ENCODE peak calls at places on chromosomes 3 and 15, in ten cellular contexts. R is retinal pigment epithelial cell, X is osteocyte, G is cardiac fibroblast, N is Caco-2, B is left ventricle myocardium inferior, V is PC-9, A is A673, O is H9, Z is body of pancreas. Y is an unnamed sample.

GRCh38 chr3:47848599-47849117 is 45.7 kb downstream of the DHX30 start:
- DNase-seq in G (no peak), B (no peak), X (no peak), R (no peak), A (no peak), Z (no peak), V (no peak), N (no peak), O (no peak), Y (no peak)

GRCh38 chr3:46848271-46849097 is 14.8 kb downstream of the MYL3 start:
- DNase-seq in Z (peak; percentile 10), V (peak; percentile 23), R (no peak), X (no peak), N (no peak), A (peak; percentile 12), B (peak; percentile 61), G (peak; percentile 96), O (peak; percentile 86), Y (no peak)

GRCh38 chr3:17075907-17076306 is 191.2 kb downstream of the PLCL2 start:
- DNase-seq in O (no peak), R (no peak), B (no peak), A (no peak), N (no peak), X (no peak), Z (no peak), G (no peak), V (no peak), Y (no peak)

GRCh38 chr3:65573548-65574116 is 465.1 kb downstream of the MAGI1 start:
- DNase-seq in A (no peak), R (no peak), V (no peak), G (no peak), B (no peak), X (no peak), N (no peak), O (no peak), Z (no peak), Y (no peak)

GRCh38 chr3:127566801-127567200 is 23.7 kb downstream of the TPRA1 start:
- DNase-seq in N (no peak), Z (no peak), X (no peak), R (no peak), B (no peak), V (no peak), O (no peak), G (no peak), A (peak; percentile 90), Y (no peak)

GRCh38 chr3:148030975-148031374 is 621.8 kb downstream of the ZIC1 start:
- DNase-seq in N (no peak), O (no peak), R (no peak), A (peak; percentile 23), V (no peak), X (no peak), Z (no peak), B (no peak), G (no peak), Y (no peak)

GRCh38 chr15:80636675-80637074 is 58.4 kb upstream of the ABHD17C start:
- DNase-seq in A (no peak), Z (no peak), G (no peak), V (no peak), R (no peak), N (no peak), B (no peak), X (peak; percentile 34), O (peak; percentile 53), Y (no peak)

GRCh38 chr15:63805993-63806980 is 27.5 kb downstream of the HERC1 start:
- DNase-seq in R (no peak), V (no peak), B (no peak), X (no peak), O (no peak), G (no peak), A (peak; percentile 54), Z (no peak), N (no peak), Y (no peak)

GRCh38 chr3:100210777-100211145 is 50.0 kb upstream of the TBC1D23 start:
- DNase-seq in B (no peak), X (no peak), Z (peak; percentile 9), A (peak; percentile 78), N (no peak), V (no peak), O (peak; percentile 56), R (no peak), G (peak; percentile 92), Y (no peak)

GRCh38 chr3:100075163-100075562 is 39.1 kb downstream of the FILIP1L start:
- DNase-seq in G (no peak), A (no peak), B (no peak), Z (no peak), R (no peak), N (no peak), V (no peak), X (no peak), O (no peak), Y (no peak)

DNA sequence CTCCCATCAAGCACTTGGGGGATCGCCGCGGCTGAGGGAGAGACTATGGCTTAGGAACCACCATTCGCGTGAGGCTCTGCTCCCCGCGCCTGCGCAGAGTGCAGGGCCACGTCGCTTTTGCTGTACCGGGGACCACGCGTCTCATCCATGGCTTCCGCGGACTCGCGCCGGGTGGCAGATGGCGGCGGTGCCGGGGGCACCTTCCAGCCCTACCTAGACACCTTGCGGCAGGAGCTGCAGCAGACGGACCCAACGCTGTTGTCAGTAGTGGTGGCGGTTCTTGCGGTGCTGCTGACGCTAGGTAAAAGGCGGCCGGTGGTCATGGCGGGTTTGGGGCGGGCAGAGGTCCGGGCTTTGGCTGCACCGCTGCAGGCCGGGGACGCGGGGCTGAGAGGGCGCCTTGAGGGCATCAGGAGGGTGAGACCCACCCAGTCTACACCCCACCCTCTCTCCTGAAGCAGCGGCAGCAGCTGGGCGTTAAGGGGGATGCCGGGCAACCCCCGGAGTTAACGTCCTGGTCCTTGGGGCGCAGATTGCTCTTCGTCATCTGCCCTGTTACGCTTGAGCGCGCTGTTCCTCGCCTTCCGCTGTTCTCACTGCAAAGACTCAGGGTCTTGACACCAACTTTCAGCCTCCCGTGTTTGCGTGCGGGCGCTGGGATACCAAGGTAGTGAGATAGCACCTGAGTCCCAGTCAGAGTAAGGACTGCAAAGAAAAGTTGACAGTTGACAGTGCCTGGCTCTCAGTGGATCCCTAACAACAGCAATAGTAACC is at the start of gene SRPRB:
- DNase-seq in G (peak; percentile 94), O (peak; percentile 94), N (peak; percentile 95), V (peak; percentile 92), A (peak; percentile 96), Z (peak; percentile 97), B (peak; percentile 95), X (peak; percentile 97), R (peak; percentile 60), Y (peak; percentile 82)
- TF ChIP-seq CTCF in G (no peak), O (no peak), N (no peak), V (no peak), A (no peak), Z (no peak), B (no peak), X (no peak), R (no peak), Y (no peak)

GRCh38 chr15:74123131-74123429 is 7.3 kb upstream of the ISLR2 start:
- DNase-seq in B (no peak), O (peak; percentile 80), G (no peak), N (no peak), X (no peak), A (peak; percentile 52), R (no peak), Z (no peak), V (no peak), Y (no peak)
- TF ChIP-seq CTCF in B (no peak), O (peak; percentile 39), G (no peak), N (no peak), X (no peak), A (no peak), R (no peak), Z (no peak), V (no peak), Y (no peak)

GRCh38 chr3:98984024-98984423 is 82.5 kb upstream of the DCBLD2 start:
- DNase-seq in A (no peak), X (no peak), Z (no peak), V (no peak), N (no peak), B (no peak), G (no peak), O (no peak), R (no peak), Y (no peak)

GRCh38 chr3:98985406-98985805 is 83.9 kb upstream of the DCBLD2 start:
- DNase-seq in R (peak; percentile 39), O (no peak), N (no peak), V (no peak), G (peak; percentile 61), B (no peak), Z (no peak), A (no peak), X (no peak), Y (no peak)

GRCh38 chr3:98990657-98991056 is 89.2 kb upstream of the DCBLD2 start:
- DNase-seq in G (no peak), X (no peak), A (no peak), Z (no peak), N (no peak), R (no peak), O (no peak), V (no peak), B (no peak), Y (no peak)

GRCh38 chr3:98982336-98982735 is 80.8 kb upstream of the DCBLD2 start:
- DNase-seq in Z (no peak), O (no peak), G (no peak), X (no peak), N (no peak), A (no peak), V (no peak), B (no peak), R (no peak), Y (no peak)

GRCh38 chr3:98986073-98986472 is 84.6 kb upstream of the DCBLD2 start:
- DNase-seq in R (peak; percentile 99), B (no peak), A (peak; percentile 29), N (peak; percentile 65), G (peak; percentile 82), V (peak; percentile 16), Z (no peak), X (no peak), O (peak; percentile 39), Y (no peak)
- TF ChIP-seq CTCF in R (no peak), B (no peak), A (no peak), N (no peak), G (no peak), V (no peak), Z (no peak), X (no peak), O (no peak), Y (no peak)

GRCh38 chr3:57939776-57940175 is 68.4 kb upstream of the FLNB start:
- DNase-seq in V (no peak), N (no peak), A (no peak), Z (no peak), B (no peak), G (no peak), O (no peak), X (peak; percentile 40), R (no peak), Y (no peak)
- TF ChIP-seq CTCF in V (no peak), N (no peak), A (no peak), Z (no peak), B (no peak), G (no peak), O (no peak), X (no peak), R (no peak), Y (no peak)

GRCh38 chr15:82139823-82140268 is 94.0 kb upstream of the MEX3B start:
- DNase-seq in V (no peak), G (peak; percentile 74), N (no peak), O (no peak), B (no peak), Z (no peak), X (no peak), R (no peak), A (peak; percentile 75), Y (no peak)
- TF ChIP-seq CTCF in V (peak; percentile 69), G (peak; percentile 75), N (peak; percentile 43), O (peak; percentile 79), B (peak; percentile 74), Z (peak; percentile 60), X (peak; percentile 81), R (peak; percentile 77), A (peak; percentile 76), Y (no peak)

GRCh38 chr15:98823012-98823458 is 174.7 kb downstream of the IGF1R start:
- DNase-seq in G (peak; percentile 36), V (no peak), X (no peak), R (peak; percentile 39), A (peak; percentile 28), O (peak; percentile 83), N (no peak), Z (no peak), B (no peak), Y (no peak)
- TF ChIP-seq CTCF in G (no peak), V (no peak), X (no peak), R (no peak), A (no peak), O (no peak), N (no peak), Z (no peak), B (no peak), Y (no peak)